ENCODE peak calls at places on chromosome 16, in nine cellular contexts. One of them, this sample, is unnamed.

GRCh38 chr16:23244122-23244521 is 58.0 kb upstream of the SCNN1B start:
- DNase-seq in astrocyte of the spinal cord: no peak
- DNase-seq in progenitor cell of endocrine pancreas: no peak
- DNase-seq in left ventricle myocardium inferior: no peak
- DNase-seq in heart right ventricle: no peak
- DNase-seq in mucosa of descending colon: no peak
- DNase-seq in gastrocnemius medialis: no peak
- DNase-seq in thoracic aorta: no peak
- DNase-seq in Calu3: no peak
- DNase-seq in this sample: no peak

GRCh38 chr16:5354645-5355044 is 257.1 kb upstream of the EEF2KMT start:
- DNase-seq in astrocyte of the spinal cord: no peak
- DNase-seq in progenitor cell of endocrine pancreas: no peak
- DNase-seq in left ventricle myocardium inferior: no peak
- DNase-seq in heart right ventricle: no peak
- DNase-seq in mucosa of descending colon: no peak
- DNase-seq in gastrocnemius medialis: no peak
- DNase-seq in thoracic aorta: no peak
- DNase-seq in Calu3: no peak
- DNase-seq in this sample: no peak

GRCh38 chr16:12078405-12079245 is 102.1 kb downstream of the SNX29 start:
- DNase-seq in astrocyte of the spinal cord: no peak
- DNase-seq in progenitor cell of endocrine pancreas: no peak
- DNase-seq in left ventricle myocardium inferior: no peak
- DNase-seq in heart right ventricle: no peak
- DNase-seq in mucosa of descending colon: peak; percentile 33
- DNase-seq in gastrocnemius medialis: no peak
- DNase-seq in thoracic aorta: no peak
- DNase-seq in Calu3: no peak
- DNase-seq in this sample: no peak

GRCh38 chr16:4314532-4315184 is 1.2 kb upstream of the GLIS2 start:
- DNase-seq in astrocyte of the spinal cord: peak; percentile 55
- DNase-seq in progenitor cell of endocrine pancreas: no peak
- DNase-seq in left ventricle myocardium inferior: no peak
- DNase-seq in heart right ventricle: no peak
- DNase-seq in mucosa of descending colon: no peak
- DNase-seq in gastrocnemius medialis: no peak
- DNase-seq in thoracic aorta: no peak
- DNase-seq in Calu3: peak; percentile 47
- DNase-seq in this sample: no peak

GRCh38 chr16:68134644-68135043 is 49.5 kb downstream of the NFATC3 start:
- DNase-seq in astrocyte of the spinal cord: no peak
- DNase-seq in progenitor cell of endocrine pancreas: no peak
- DNase-seq in left ventricle myocardium inferior: no peak
- DNase-seq in heart right ventricle: no peak
- DNase-seq in mucosa of descending colon: no peak
- DNase-seq in gastrocnemius medialis: no peak
- DNase-seq in thoracic aorta: no peak
- DNase-seq in Calu3: no peak
- DNase-seq in this sample: no peak

GRCh38 chr16:35398208-35398607 is 1938.8 kb downstream of the TP53TG3F start:
- DNase-seq in astrocyte of the spinal cord: no peak
- DNase-seq in progenitor cell of endocrine pancreas: no peak
- DNase-seq in left ventricle myocardium inferior: no peak
- DNase-seq in heart right ventricle: no peak
- DNase-seq in mucosa of descending colon: no peak
- DNase-seq in gastrocnemius medialis: no peak
- DNase-seq in thoracic aorta: no peak
- DNase-seq in Calu3: no peak
- DNase-seq in this sample: no peak

GRCh38 chr16:24589997-24590396 is 50.6 kb downstream of the RBBP6 start:
- DNase-seq in astrocyte of the spinal cord: no peak
- DNase-seq in progenitor cell of endocrine pancreas: no peak
- DNase-seq in left ventricle myocardium inferior: no peak
- DNase-seq in heart right ventricle: no peak
- DNase-seq in mucosa of descending colon: no peak
- DNase-seq in gastrocnemius medialis: no peak
- DNase-seq in thoracic aorta: no peak
- DNase-seq in Calu3: no peak
- DNase-seq in this sample: no peak

GRCh38 chr16:64144612-64145011 is 977.3 kb downstream of the CDH11 start:
- DNase-seq in astrocyte of the spinal cord: no peak
- DNase-seq in progenitor cell of endocrine pancreas: no peak
- DNase-seq in left ventricle myocardium inferior: no peak
- DNase-seq in heart right ventricle: no peak
- DNase-seq in mucosa of descending colon: no peak
- DNase-seq in gastrocnemius medialis: no peak
- DNase-seq in thoracic aorta: no peak
- DNase-seq in Calu3: no peak
- DNase-seq in this sample: no peak

GRCh38 chr16:48533931-48534330 is 76.0 kb downstream of the N4BP1 start:
- DNase-seq in astrocyte of the spinal cord: no peak
- DNase-seq in progenitor cell of endocrine pancreas: no peak
- DNase-seq in left ventricle myocardium inferior: no peak
- DNase-seq in heart right ventricle: no peak
- DNase-seq in mucosa of descending colon: no peak
- DNase-seq in gastrocnemius medialis: no peak
- DNase-seq in thoracic aorta: no peak
- DNase-seq in Calu3: no peak
- DNase-seq in this sample: no peak

GRCh38 chr16:68492501-68493411 is 44.4 kb upstream of the SMPD3 start:
- DNase-seq in astrocyte of the spinal cord: no peak
- DNase-seq in progenitor cell of endocrine pancreas: no peak
- DNase-seq in left ventricle myocardium inferior: no peak
- DNase-seq in heart right ventricle: no peak
- DNase-seq in mucosa of descending colon: peak; percentile 70
- DNase-seq in gastrocnemius medialis: no peak
- DNase-seq in thoracic aorta: no peak
- DNase-seq in Calu3: no peak
- DNase-seq in this sample: no peak

GRCh38 chr16:77721752-77722314 is 481 bp upstream of the NUDT7 start:
- DNase-seq in astrocyte of the spinal cord: no peak
- DNase-seq in progenitor cell of endocrine pancreas: no peak
- DNase-seq in left ventricle myocardium inferior: no peak
- DNase-seq in heart right ventricle: no peak
- DNase-seq in mucosa of descending colon: peak; percentile 28
- DNase-seq in gastrocnemius medialis: no peak
- DNase-seq in thoracic aorta: no peak
- DNase-seq in Calu3: peak; percentile 5
- DNase-seq in this sample: no peak

GRCh38 chr16:65070831-65071230 is 51.0 kb downstream of the CDH11 start:
- DNase-seq in astrocyte of the spinal cord: peak; percentile 97
- DNase-seq in progenitor cell of endocrine pancreas: no peak
- DNase-seq in left ventricle myocardium inferior: peak; percentile 58
- DNase-seq in heart right ventricle: peak; percentile 21
- DNase-seq in mucosa of descending colon: peak; percentile 30
- DNase-seq in gastrocnemius medialis: peak; percentile 92
- DNase-seq in thoracic aorta: peak; percentile 51
- DNase-seq in Calu3: no peak
- DNase-seq in this sample: peak; percentile 49

GRCh38 chr16:88113545-88114045 is 162.4 kb downstream of the BANP start:
- DNase-seq in astrocyte of the spinal cord: no peak
- DNase-seq in progenitor cell of endocrine pancreas: no peak
- DNase-seq in left ventricle myocardium inferior: no peak
- DNase-seq in heart right ventricle: no peak
- DNase-seq in mucosa of descending colon: no peak
- DNase-seq in gastrocnemius medialis: no peak
- DNase-seq in thoracic aorta: no peak
- DNase-seq in Calu3: no peak
- DNase-seq in this sample: no peak
- TF ChIP-seq CTCF in astrocyte of the spinal cord: no peak
- TF ChIP-seq CTCF in progenitor cell of endocrine pancreas: no peak
- TF ChIP-seq CTCF in left ventricle myocardium inferior: no peak
- TF ChIP-seq CTCF in heart right ventricle: no peak
- TF ChIP-seq CTCF in mucosa of descending colon: no peak
- TF ChIP-seq CTCF in gastrocnemius medialis: no peak
- TF ChIP-seq CTCF in thoracic aorta: no peak
- TF ChIP-seq CTCF in Calu3: no peak
- TF ChIP-seq CTCF in this sample: no peak

GRCh38 chr16:82454152-82454551 is 172.6 kb upstream of the CDH13 start:
- DNase-seq in astrocyte of the spinal cord: no peak
- DNase-seq in progenitor cell of endocrine pancreas: no peak
- DNase-seq in left ventricle myocardium inferior: no peak
- DNase-seq in heart right ventricle: no peak
- DNase-seq in mucosa of descending colon: no peak
- DNase-seq in gastrocnemius medialis: no peak
- DNase-seq in thoracic aorta: no peak
- DNase-seq in Calu3: no peak
- DNase-seq in this sample: no peak

GRCh38 chr16:82459580-82460256 is 167.1 kb upstream of the CDH13 start:
- DNase-seq in astrocyte of the spinal cord: no peak
- DNase-seq in progenitor cell of endocrine pancreas: no peak
- DNase-seq in left ventricle myocardium inferior: no peak
- DNase-seq in heart right ventricle: no peak
- DNase-seq in mucosa of descending colon: no peak
- DNase-seq in gastrocnemius medialis: no peak
- DNase-seq in thoracic aorta: no peak
- DNase-seq in Calu3: no peak
- DNase-seq in this sample: no peak

GRCh38 chr16:82460761-82461160 is 166.0 kb upstream of the CDH13 start:
- DNase-seq in astrocyte of the spinal cord: no peak
- DNase-seq in progenitor cell of endocrine pancreas: no peak
- DNase-seq in left ventricle myocardium inferior: no peak
- DNase-seq in heart right ventricle: no peak
- DNase-seq in mucosa of descending colon: no peak
- DNase-seq in gastrocnemius medialis: no peak
- DNase-seq in thoracic aorta: no peak
- DNase-seq in Calu3: no peak
- DNase-seq in this sample: no peak

GRCh38 chr16:82454566-82454965 is 172.2 kb upstream of the CDH13 start:
- DNase-seq in astrocyte of the spinal cord: no peak
- DNase-seq in progenitor cell of endocrine pancreas: no peak
- DNase-seq in left ventricle myocardium inferior: no peak
- DNase-seq in heart right ventricle: no peak
- DNase-seq in mucosa of descending colon: no peak
- DNase-seq in gastrocnemius medialis: no peak
- DNase-seq in thoracic aorta: no peak
- DNase-seq in Calu3: no peak
- DNase-seq in this sample: no peak

DNA sequence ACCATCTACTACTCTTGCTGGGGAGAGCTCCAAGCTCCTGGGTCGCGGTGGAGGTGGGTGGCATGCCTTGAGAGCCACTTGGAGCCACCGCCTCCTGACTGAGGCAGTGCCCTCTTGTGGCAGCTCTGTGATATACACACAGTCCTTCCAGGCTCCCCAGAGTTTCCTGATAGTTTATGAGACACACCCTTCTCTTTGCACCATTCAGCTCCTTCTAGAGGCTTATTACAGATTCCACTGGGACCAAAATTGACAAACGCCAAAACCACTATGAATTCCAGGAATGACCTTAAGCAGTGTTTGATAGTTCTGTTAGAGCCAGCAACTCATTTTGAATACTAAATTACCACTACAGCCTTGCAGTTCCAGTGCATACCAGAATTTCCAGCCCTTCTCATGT is 170.1 kb upstream of the CDH13 start:
- DNase-seq in astrocyte of the spinal cord: peak; percentile 41
- DNase-seq in progenitor cell of endocrine pancreas: peak; percentile 52
- DNase-seq in left ventricle myocardium inferior: peak; percentile 20
- DNase-seq in heart right ventricle: peak; percentile 28
- DNase-seq in mucosa of descending colon: peak; percentile 57
- DNase-seq in gastrocnemius medialis: peak; percentile 15
- DNase-seq in thoracic aorta: no peak
- DNase-seq in Calu3: peak; percentile 71
- DNase-seq in this sample: peak; percentile 15
- TF ChIP-seq CTCF in astrocyte of the spinal cord: peak; percentile 80
- TF ChIP-seq CTCF in progenitor cell of endocrine pancreas: peak; percentile 89
- TF ChIP-seq CTCF in left ventricle myocardium inferior: peak; percentile 82
- TF ChIP-seq CTCF in heart right ventricle: peak; percentile 74
- TF ChIP-seq CTCF in mucosa of descending colon: peak; percentile 55
- TF ChIP-seq CTCF in gastrocnemius medialis: peak; percentile 42
- TF ChIP-seq CTCF in thoracic aorta: peak; percentile 80
- TF ChIP-seq CTCF in Calu3: peak; percentile 63
- TF ChIP-seq CTCF in this sample: peak; percentile 82

GRCh38 chr16:84864266-84864955 is 44.6 kb downstream of the CRISPLD2 start:
- DNase-seq in astrocyte of the spinal cord: no peak
- DNase-seq in progenitor cell of endocrine pancreas: no peak
- DNase-seq in left ventricle myocardium inferior: peak; percentile 3
- DNase-seq in heart right ventricle: no peak
- DNase-seq in mucosa of descending colon: no peak
- DNase-seq in gastrocnemius medialis: no peak
- DNase-seq in thoracic aorta: no peak
- DNase-seq in Calu3: no peak
- DNase-seq in this sample: no peak

GRCh38 chr16:84868328-84868727 is 48.5 kb downstream of the CRISPLD2 start:
- DNase-seq in astrocyte of the spinal cord: no peak
- DNase-seq in progenitor cell of endocrine pancreas: no peak
- DNase-seq in left ventricle myocardium inferior: peak; percentile 10
- DNase-seq in heart right ventricle: no peak
- DNase-seq in mucosa of descending colon: no peak
- DNase-seq in gastrocnemius medialis: no peak
- DNase-seq in thoracic aorta: no peak
- DNase-seq in Calu3: no peak
- DNase-seq in this sample: no peak

GRCh38 chr16:84869464-84869863 is 49.7 kb downstream of the CRISPLD2 start:
- DNase-seq in astrocyte of the spinal cord: no peak
- DNase-seq in progenitor cell of endocrine pancreas: no peak
- DNase-seq in left ventricle myocardium inferior: peak; percentile 8
- DNase-seq in heart right ventricle: no peak
- DNase-seq in mucosa of descending colon: no peak
- DNase-seq in gastrocnemius medialis: no peak
- DNase-seq in thoracic aorta: no peak
- DNase-seq in Calu3: no peak
- DNase-seq in this sample: no peak

GRCh38 chr16:84868829-84869457 is 49.2 kb downstream of the CRISPLD2 start:
- DNase-seq in astrocyte of the spinal cord: no peak
- DNase-seq in progenitor cell of endocrine pancreas: no peak
- DNase-seq in left ventricle myocardium inferior: peak; percentile 8
- DNase-seq in heart right ventricle: no peak
- DNase-seq in mucosa of descending colon: no peak
- DNase-seq in gastrocnemius medialis: peak; percentile 66
- DNase-seq in thoracic aorta: no peak
- DNase-seq in Calu3: no peak
- DNase-seq in this sample: no peak

DNA sequence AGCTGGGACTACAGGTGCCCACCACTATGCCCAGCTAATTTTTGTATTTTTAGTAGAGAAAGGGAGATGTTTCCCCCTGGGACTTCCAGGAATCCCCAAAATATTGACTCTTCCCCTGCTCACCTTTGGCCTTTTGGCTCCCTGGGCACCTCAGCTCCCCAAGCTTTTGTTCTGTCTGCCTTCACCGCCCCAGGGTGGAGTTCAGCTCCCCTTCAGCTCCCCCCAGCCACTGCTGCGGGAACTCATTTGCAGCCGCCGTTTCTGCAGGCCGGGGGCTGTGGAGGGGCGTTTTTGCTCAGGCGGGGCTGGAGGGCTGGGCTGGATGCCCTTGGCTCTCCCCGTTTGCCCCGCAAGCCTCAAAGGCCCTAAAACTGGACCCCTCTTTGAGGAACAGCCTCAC is 47.9 kb downstream of the CRISPLD2 start:
- DNase-seq in astrocyte of the spinal cord: no peak
- DNase-seq in progenitor cell of endocrine pancreas: no peak
- DNase-seq in left ventricle myocardium inferior: peak; percentile 5
- DNase-seq in heart right ventricle: no peak
- DNase-seq in mucosa of descending colon: no peak
- DNase-seq in gastrocnemius medialis: no peak
- DNase-seq in thoracic aorta: no peak
- DNase-seq in Calu3: no peak
- DNase-seq in this sample: no peak
- TF ChIP-seq CTCF in astrocyte of the spinal cord: no peak
- TF ChIP-seq CTCF in progenitor cell of endocrine pancreas: no peak
- TF ChIP-seq CTCF in left ventricle myocardium inferior: no peak
- TF ChIP-seq CTCF in heart right ventricle: no peak
- TF ChIP-seq CTCF in mucosa of descending colon: no peak
- TF ChIP-seq CTCF in gastrocnemius medialis: no peak
- TF ChIP-seq CTCF in thoracic aorta: no peak
- TF ChIP-seq CTCF in Calu3: no peak
- TF ChIP-seq CTCF in this sample: no peak

GRCh38 chr16:10983175-10983558 is 38.8 kb downstream of the CLEC16A start:
- DNase-seq in astrocyte of the spinal cord: no peak
- DNase-seq in progenitor cell of endocrine pancreas: no peak
- DNase-seq in left ventricle myocardium inferior: no peak
- DNase-seq in heart right ventricle: no peak
- DNase-seq in mucosa of descending colon: no peak
- DNase-seq in gastrocnemius medialis: no peak
- DNase-seq in thoracic aorta: no peak
- DNase-seq in Calu3: peak; percentile 60
- DNase-seq in this sample: no peak
- TF ChIP-seq CTCF in astrocyte of the spinal cord: no peak
- TF ChIP-seq CTCF in progenitor cell of endocrine pancreas: no peak
- TF ChIP-seq CTCF in left ventricle myocardium inferior: peak; percentile 32
- TF ChIP-seq CTCF in heart right ventricle: no peak
- TF ChIP-seq CTCF in mucosa of descending colon: no peak
- TF ChIP-seq CTCF in gastrocnemius medialis: no peak
- TF ChIP-seq CTCF in thoracic aorta: no peak
- TF ChIP-seq CTCF in Calu3: no peak
- TF ChIP-seq CTCF in this sample: peak; percentile 19

This sample was measured in LNCaP clone FGC.